ENCODE peak calls at places on chromosome 13, in four cellular contexts. W, Y, H and X are unnamed samples.

GRCh38 chr13:41802684-41803554 is 158.0 kb downstream of the VWA8 start:
- DNase-seq in Y (no peak), W (no peak), H (peak; percentile 92), X (no peak)

GRCh38 chr13:53042897-53043296 is 14.3 kb downstream of the OLFM4 start:
- DNase-seq in W (no peak), Y (no peak), H (no peak), X (no peak)

GRCh38 chr13:109249780-109250528 is 536.4 kb downstream of the IRS2 start:
- DNase-seq in Y (no peak), H (peak; percentile 25), W (no peak), X (no peak)

GRCh38 chr13:57630661-57631606 is 610 bp upstream of the PCDH17 start:
- DNase-seq in Y (no peak), H (peak; percentile 23), W (no peak), X (no peak)

GRCh38 chr13:20713751-20714150 is 10.3 kb downstream of the IL17D start:
- DNase-seq in W (no peak), H (no peak), Y (peak; percentile 19), X (no peak)

GRCh38 chr13:48505597-48506091 is 27.2 kb downstream of the RCBTB2 start:
- DNase-seq in Y (peak; percentile 81), H (no peak), W (no peak), X (no peak)

GRCh38 chr13:77981191-77981925 is 62.7 kb upstream of the EDNRB start:
- DNase-seq in H (peak; percentile 18), Y (no peak), W (no peak), X (no peak)

GRCh38 chr13:104657196-104657595 is 1591.0 kb upstream of the SLC10A2 start:
- DNase-seq in W (no peak), Y (no peak), H (no peak), X (no peak)

GRCh38 chr13:58869566-58869965 is 1238.0 kb downstream of the PCDH17 start:
- DNase-seq in Y (no peak), W (no peak), H (no peak), X (no peak)